ENCODE peak calls at places on chromosomes 11 and 22, in four cellular contexts. Z is right atrium auricular region, J is spleen, O is esophagus squamous epithelium. X is an unnamed sample.

GRCh38 chr11:122862091-122862490 is 20.5 kb upstream of the JHY start:
- DNase-seq in Z (no peak), J (no peak), O (no peak), X (no peak)

GRCh38 chr11:84430661-84431060 is 1144.5 kb upstream of the CCDC90B start:
- DNase-seq in Z (no peak), J (no peak), O (no peak), X (no peak)

GRCh38 chr22:26887916-26888315 is 230.5 kb downstream of the MIAT start:
- DNase-seq in Z (peak; percentile 1), J (no peak), O (no peak), X (no peak)

GRCh38 chr11:119537641-119538253 is 114.8 kb upstream of the THY1 start:
- DNase-seq in Z (no peak), J (no peak), O (no peak), X (no peak)

GRCh38 chr22:45632791-45633515 is 38.7 kb upstream of the ATXN10 start:
- DNase-seq in Z (no peak), J (no peak), O (no peak), X (no peak)

GRCh38 chr11:125356736-125357292 is 139.3 kb downstream of the FEZ1 start:
- DNase-seq in Z (no peak), J (no peak), O (no peak), X (no peak)

GRCh38 chr11:14411818-14412217 is 52.8 kb upstream of the RRAS2 start:
- DNase-seq in Z (peak; percentile 79), J (no peak), O (no peak), X (no peak)

GRCh38 chr22:24400726-24401596 is 26.4 kb upstream of the ADORA2A start:
- DNase-seq in Z (no peak), J (no peak), O (no peak), X (peak; percentile 42)

GRCh38 chr11:61266602-61267001 is 25.6 kb downstream of the PGA5 start:
- DNase-seq in Z (no peak), J (no peak), O (no peak), X (no peak)

DNA sequence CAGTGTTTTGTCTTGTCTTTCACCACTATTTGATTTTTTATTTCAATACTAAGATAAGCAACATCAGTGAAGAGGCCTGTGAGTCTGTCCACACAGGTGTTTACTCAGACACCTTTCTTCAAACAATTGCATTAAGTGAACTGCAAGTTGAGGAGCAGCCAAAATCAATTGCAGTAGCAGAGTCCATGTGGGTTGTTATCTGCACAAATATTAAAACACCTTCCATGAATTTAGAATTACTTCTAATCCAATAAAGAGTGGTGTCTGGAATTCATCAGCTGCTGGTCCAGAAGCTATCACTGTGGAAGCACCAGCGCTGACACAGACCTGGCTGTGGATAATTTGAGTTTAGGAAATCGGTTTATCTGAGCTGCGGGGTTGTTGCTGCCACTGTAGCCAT is 83.5 kb upstream of the FAT3 start:
- DNase-seq in Z (no peak), J (no peak), O (no peak), X (no peak)
- H3K4me3 ChIP-seq in Z (no peak overlapping the region), J (no peak overlapping the region), O (no peak overlapping the region), X (no peak overlapping the region)

GRCh38 chr22:43826142-43827093 is 14.3 kb upstream of the EFCAB6 start:
- DNase-seq in Z (no peak), J (no peak), O (no peak), X (no peak)
- TF ChIP-seq CTCF in Z (peak; percentile 43), J (no peak), O (peak; percentile 26), X (peak; percentile 38)

GRCh38 chr11:57641011-57641410 is 8.7 kb downstream of the YPEL4 start:
- DNase-seq in Z (no peak), J (no peak), O (no peak), X (no peak)

GRCh38 chr11:57640068-57640800 is 9.5 kb downstream of the YPEL4 start:
- DNase-seq in Z (no peak), J (no peak), O (no peak), X (no peak)

GRCh38 chr11:57638005-57638760 is 11.5 kb downstream of the YPEL4 start:
- DNase-seq in Z (peak; percentile 82), J (no peak), O (no peak), X (no peak)

GRCh38 chr11:57638811-57639320 is 10.8 kb downstream of the YPEL4 start:
- DNase-seq in Z (no peak), J (no peak), O (no peak), X (no peak)

DNA sequence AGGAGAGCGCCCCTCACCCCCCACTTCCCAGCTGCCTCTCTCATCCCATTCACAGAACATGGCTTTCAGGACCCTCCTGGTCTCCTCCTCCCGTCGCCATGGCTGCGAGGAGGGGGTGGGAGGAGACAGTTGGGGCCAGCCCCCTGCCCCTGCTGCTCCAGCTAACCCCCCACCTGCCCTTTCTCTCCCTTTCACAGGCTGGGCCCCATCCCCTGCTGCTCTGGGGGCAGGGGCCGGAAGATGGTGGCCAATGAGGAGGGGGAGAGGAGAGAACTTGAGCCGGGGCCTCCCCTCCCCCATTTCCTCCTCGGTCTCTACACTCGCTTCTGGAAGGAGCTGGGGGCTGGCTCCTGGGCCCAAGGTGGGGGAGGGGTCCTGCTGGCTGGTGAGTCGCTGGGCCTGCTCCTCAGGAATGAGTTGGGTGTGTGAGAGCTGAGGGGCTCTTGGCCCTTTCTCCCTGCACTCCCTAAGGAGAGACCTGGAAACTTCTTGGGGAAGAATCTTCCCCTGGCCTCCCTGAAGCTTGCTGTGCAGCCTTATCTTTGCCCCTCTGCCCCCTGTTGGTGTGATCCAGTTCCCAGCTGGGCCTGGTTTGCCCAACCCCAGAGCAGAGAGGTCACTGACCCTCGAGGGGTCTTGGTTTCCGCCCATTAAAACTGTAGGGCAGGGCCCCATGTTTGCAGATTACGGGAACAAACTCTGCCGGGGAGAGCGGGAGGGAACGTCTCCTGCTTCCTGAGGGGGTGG is 10.2 kb downstream of the YPEL4 start:
- DNase-seq in Z (no peak), J (no peak), O (no peak), X (no peak)
- H3K4me3 ChIP-seq in Z (peak overlapping the region; percentile 85), J (peak overlapping the region; percentile 54), O (peak overlapping the region; percentile 90), X (no peak overlapping the region)

DNA sequence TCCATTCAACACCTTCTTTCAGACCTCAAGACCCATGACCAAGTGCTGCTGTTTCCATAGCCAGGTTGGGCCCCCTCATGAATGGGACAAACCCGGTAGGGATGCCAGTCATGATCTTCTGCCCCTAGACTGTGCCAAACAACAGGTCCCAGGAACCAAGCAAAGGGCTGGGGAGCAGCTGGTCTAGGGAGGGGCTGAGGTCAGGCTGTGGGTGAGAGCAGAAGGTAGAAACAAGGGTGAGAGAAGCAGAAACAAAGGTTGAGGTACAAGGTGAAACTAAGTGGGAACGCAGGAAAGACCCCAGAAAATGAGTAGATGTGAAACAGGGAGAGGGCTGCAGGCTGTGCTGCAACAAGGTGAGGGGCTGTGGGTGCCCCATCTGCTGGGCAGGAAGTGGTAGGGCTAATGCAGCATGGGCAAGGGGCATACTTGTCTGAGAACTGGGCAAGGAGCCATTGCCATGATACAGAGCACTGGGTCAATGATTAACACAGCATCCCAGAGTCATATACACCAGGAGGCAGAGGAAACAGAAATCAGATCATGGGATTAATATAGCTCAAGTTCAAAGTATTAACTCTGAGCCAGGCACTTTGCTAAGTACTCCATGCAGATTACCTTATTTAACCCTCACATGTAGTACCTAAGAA is 45.9 kb downstream of the SLC1A2 start:
- DNase-seq in Z (no peak), J (no peak), O (no peak), X (no peak)
- TF ChIP-seq CTCF in Z (no peak), J (no peak), O (no peak), X (no peak)

X was measured in GM12864.